ENCODE peak calls at places on chromosomes 2 and 18, in four cellular contexts. One of them, this sample, is unnamed.

GRCh38 chr2:50636462-50636861 is 395.5 kb downstream of the NRXN1 start:
- DNase-seq in gastrocnemius medialis: no peak
- DNase-seq in CD4-positive, alpha-beta T cell: no peak
- DNase-seq in transverse colon: no peak
- DNase-seq in this sample: no peak

GRCh38 chr2:237964578-237965404 is 2.0 kb upstream of the UBE2F start:
- DNase-seq in gastrocnemius medialis: no peak
- DNase-seq in transverse colon: peak
- DNase-seq in CD4-positive, alpha-beta T cell: no peak
- DNase-seq in this sample: no peak

GRCh38 chr2:235669983-235670962 is 176.4 kb downstream of the AGAP1 start:
- DNase-seq in transverse colon: peak
- DNase-seq in gastrocnemius medialis: no peak
- DNase-seq in CD4-positive, alpha-beta T cell: no peak
- DNase-seq in this sample: peak

GRCh38 chr2:156908825-156909224 is 348.7 kb upstream of the GALNT5 start:
- DNase-seq in gastrocnemius medialis: no peak
- DNase-seq in CD4-positive, alpha-beta T cell: no peak
- DNase-seq in transverse colon: no peak
- DNase-seq in this sample: no peak

GRCh38 chr2:8158714-8159113 is 523.1 kb upstream of the ID2 start:
- DNase-seq in CD4-positive, alpha-beta T cell: no peak
- DNase-seq in gastrocnemius medialis: no peak
- DNase-seq in transverse colon: no peak
- DNase-seq in this sample: no peak

GRCh38 chr2:75552222-75552621 is 8.5 kb downstream of the EVA1A start:
- DNase-seq in CD4-positive, alpha-beta T cell: no peak
- DNase-seq in gastrocnemius medialis: no peak
- DNase-seq in transverse colon: no peak
- DNase-seq in this sample: no peak

GRCh38 chr18:51070545-51070944 is 40.5 kb downstream of the SMAD4 start:
- DNase-seq in gastrocnemius medialis: no peak
- DNase-seq in CD4-positive, alpha-beta T cell: no peak
- DNase-seq in transverse colon: no peak
- DNase-seq in this sample: no peak

GRCh38 chr2:126657146-126657635 is 1.2 kb downstream of the GYPC start:
- DNase-seq in transverse colon: peak
- DNase-seq in CD4-positive, alpha-beta T cell: no peak
- DNase-seq in gastrocnemius medialis: peak
- DNase-seq in this sample: no peak

GRCh38 chr2:98768765-98769476 is 38.0 kb upstream of the MGAT4A start:
- DNase-seq in gastrocnemius medialis: no peak
- DNase-seq in CD4-positive, alpha-beta T cell: no peak
- DNase-seq in transverse colon: no peak
- DNase-seq in this sample: no peak

GRCh38 chr2:44751754-44752479 is 189.6 kb upstream of the SIX3 start:
- DNase-seq in gastrocnemius medialis: no peak
- DNase-seq in CD4-positive, alpha-beta T cell: no peak
- DNase-seq in transverse colon: no peak
- DNase-seq in this sample: peak

GRCh38 chr18:70420151-70420898 is 131.5 kb downstream of the SOCS6 start:
- DNase-seq in gastrocnemius medialis: no peak
- DNase-seq in CD4-positive, alpha-beta T cell: no peak
- DNase-seq in transverse colon: no peak
- DNase-seq in this sample: no peak

GRCh38 chr2:48448274-48449061 is 81.5 kb upstream of the STON1 start:
- DNase-seq in CD4-positive, alpha-beta T cell: no peak
- DNase-seq in transverse colon: no peak
- DNase-seq in gastrocnemius medialis: no peak
- DNase-seq in this sample: no peak

GRCh38 chr2:31440764-31441163 is 26.2 kb upstream of the XDH start:
- DNase-seq in gastrocnemius medialis: no peak
- DNase-seq in CD4-positive, alpha-beta T cell: no peak
- DNase-seq in transverse colon: no peak
- DNase-seq in this sample: no peak

GRCh38 chr2:202885190-202885589 is 13.6 kb upstream of the ICA1L start:
- DNase-seq in gastrocnemius medialis: no peak
- DNase-seq in CD4-positive, alpha-beta T cell: no peak
- DNase-seq in transverse colon: no peak
- DNase-seq in this sample: no peak

GRCh38 chr2:12721571-12722444 is 5.1 kb downstream of the TRIB2 start:
- DNase-seq in transverse colon: no peak
- DNase-seq in CD4-positive, alpha-beta T cell: no peak
- DNase-seq in gastrocnemius medialis: no peak
- DNase-seq in this sample: peak

GRCh38 chr18:76496200-76496890 is 1.3 kb upstream of the ZNF516 start:
- DNase-seq in transverse colon: peak
- DNase-seq in gastrocnemius medialis: peak
- DNase-seq in CD4-positive, alpha-beta T cell: peak
- DNase-seq in this sample: peak

GRCh38 chr2:50606860-50607259 is 425.1 kb downstream of the NRXN1 start:
- DNase-seq in transverse colon: no peak
- DNase-seq in gastrocnemius medialis: no peak
- DNase-seq in CD4-positive, alpha-beta T cell: no peak
- DNase-seq in this sample: no peak

GRCh38 chr18:63677490-63678225 is 16.0 kb upstream of the SERPINB3 start:
- DNase-seq in CD4-positive, alpha-beta T cell: no peak
- DNase-seq in transverse colon: no peak
- DNase-seq in gastrocnemius medialis: no peak
- DNase-seq in this sample: no peak

GRCh38 chr2:218959141-218959731 is at the start of gene CDK5R2:
- DNase-seq in transverse colon: peak
- DNase-seq in gastrocnemius medialis: peak
- DNase-seq in CD4-positive, alpha-beta T cell: peak
- DNase-seq in this sample: peak

GRCh38 chr2:160054984-160055725 is 7.3 kb downstream of the PLA2R1 start:
- DNase-seq in CD4-positive, alpha-beta T cell: no peak
- DNase-seq in transverse colon: no peak
- DNase-seq in gastrocnemius medialis: no peak
- DNase-seq in this sample: peak

GRCh38 chr18:2169656-2170055 is 401.6 kb downstream of the METTL4 start:
- DNase-seq in gastrocnemius medialis: no peak
- DNase-seq in CD4-positive, alpha-beta T cell: no peak
- DNase-seq in transverse colon: no peak
- DNase-seq in this sample: no peak

GRCh38 chr2:124333789-124334188 is 308.7 kb downstream of the CNTNAP5 start:
- DNase-seq in transverse colon: no peak
- DNase-seq in CD4-positive, alpha-beta T cell: no peak
- DNase-seq in gastrocnemius medialis: no peak
- DNase-seq in this sample: no peak

GRCh38 chr2:165469417-165469816 is at the start of gene CSRNP3:
- DNase-seq in transverse colon: peak
- DNase-seq in CD4-positive, alpha-beta T cell: no peak
- DNase-seq in gastrocnemius medialis: no peak
- DNase-seq in this sample: peak

GRCh38 chr18:58095251-58095650 is 51.2 kb downstream of the NEDD4L start:
- DNase-seq in gastrocnemius medialis: no peak
- DNase-seq in CD4-positive, alpha-beta T cell: no peak
- DNase-seq in transverse colon: no peak
- DNase-seq in this sample: peak

GRCh38 chr2:118123561-118124232 is 35.4 kb downstream of the INSIG2 start:
- DNase-seq in CD4-positive, alpha-beta T cell: no peak
- DNase-seq in transverse colon: no peak
- DNase-seq in gastrocnemius medialis: no peak
- DNase-seq in this sample: peak

GRCh38 chr18:58456625-58457024 is 172.3 kb downstream of the ALPK2 start:
- DNase-seq in transverse colon: peak
- DNase-seq in gastrocnemius medialis: no peak
- DNase-seq in CD4-positive, alpha-beta T cell: no peak
- DNase-seq in this sample: no peak